ENCODE peak calls at places on chromosomes 3 and 15, in six cellular contexts. J is IMR-90, F is neuronal stem cell, Q is H1, W is mesenchymal stem cell, E is H9. C is an unnamed sample.

GRCh38 chr3:17032407-17033034 is 147.8 kb downstream of the PLCL2 start:
- DNase-seq in Q (no peak), F (no peak), J (peak; percentile 36), E (no peak), W (peak; percentile 39), C (peak; percentile 43)

GRCh38 chr3:187454416-187454815 is 86.2 kb downstream of the RTP4 start:
- DNase-seq in W (no peak), F (no peak), E (no peak), J (no peak), Q (no peak), C (peak; percentile 12)

GRCh38 chr3:46114324-46114988 is 87.2 kb upstream of the XCR1 start:
- DNase-seq in Q (no peak), W (peak; percentile 87), F (no peak), J (peak; percentile 76), E (no peak), C (peak; percentile 95)

GRCh38 chr3:123584284-123584987 is 417 bp downstream of the HACD2 start:
- DNase-seq in Q (no peak), F (no peak), J (no peak), E (no peak), W (peak; percentile 32), C (peak; percentile 66)

GRCh38 chr3:53230041-53230621 is 25.7 kb downstream of the TKT start:
- DNase-seq in F (no peak), E (peak; percentile 61), W (no peak), J (no peak), Q (no peak), C (no peak)

GRCh38 chr3:38648024-38648658 is 1.3 kb downstream of the SCN5A start:
- DNase-seq in J (no peak), Q (peak; percentile 39), W (no peak), F (no peak), E (peak; percentile 27), C (no peak)

GRCh38 chr3:69288161-69288895 is 97.6 kb downstream of the FRMD4B start:
- DNase-seq in E (peak; percentile 83), W (no peak), F (peak; percentile 78), J (no peak), Q (peak; percentile 68), C (no peak)

GRCh38 chr15:85858586-85859375 is 64.1 kb upstream of the KLHL25 start:
- DNase-seq in F (peak; percentile 76), J (peak; percentile 44), E (peak; percentile 84), Q (peak; percentile 90), W (peak; percentile 60), C (peak; percentile 76)

GRCh38 chr3:48226959-48227358 is 3.7 kb downstream of the CAMP start:
- DNase-seq in W (no peak), E (no peak), J (no peak), Q (no peak), F (no peak), C (no peak)

GRCh38 chr3:75101329-75102147 is 487.1 kb upstream of the CNTN3 start:
- DNase-seq in E (peak; percentile 77), Q (peak; percentile 76), F (peak; percentile 51), J (no peak), W (no peak), C (no peak)

GRCh38 chr3:5011555-5012256 is 32.5 kb downstream of the BHLHE40 start:
- DNase-seq in Q (no peak), W (no peak), J (no peak), F (no peak), E (no peak), C (no peak)

GRCh38 chr3:154060606-154061380 is 60.4 kb upstream of the ARHGEF26 start:
- DNase-seq in E (peak; percentile 35), F (no peak), Q (no peak), J (peak; percentile 25), W (peak; percentile 79), C (peak; percentile 13)

GRCh38 chr15:68409736-68410370 is 22.1 kb downstream of the ITGA11 start:
- DNase-seq in J (no peak), E (peak; percentile 18), W (no peak), Q (peak; percentile 23), F (no peak), C (no peak)

GRCh38 chr3:197793246-197793645 is 2.2 kb downstream of the LRCH3 start:
- DNase-seq in W (peak; percentile 53), J (peak; percentile 63), Q (no peak), E (no peak), F (no peak), C (peak; percentile 63)

GRCh38 chr15:92781925-92782453 is 118.1 kb upstream of the CHD2 start:
- DNase-seq in Q (no peak), E (no peak), F (no peak), W (no peak), J (no peak), C (no peak)

GRCh38 chr15:70412717-70413266 is 315.1 kb upstream of the TLE3 start:
- DNase-seq in J (no peak), W (no peak), E (no peak), F (no peak), Q (no peak), C (no peak)

GRCh38 chr15:99248000-99248727 is 1.2 kb downstream of the TTC23 start:
- DNase-seq in Q (no peak), J (no peak), E (no peak), F (no peak), W (no peak), C (no peak)

GRCh38 chr15:99249270-99249817 is at the start of gene TTC23:
- DNase-seq in Q (peak; percentile 48), J (peak; percentile 89), E (peak; percentile 37), F (peak; percentile 33), W (peak; percentile 93), C (peak; percentile 47)

GRCh38 chr15:99251436-99251821 is at the start of gene LRRC28:
- DNase-seq in Q (no peak), E (no peak), W (no peak), J (no peak), F (no peak), C (no peak)

GRCh38 chr15:99250494-99251435 is 516 bp upstream of the LRRC28 start:
- DNase-seq in W (peak; percentile 99), F (peak; percentile 98), E (peak; percentile 99), Q (peak; percentile 97), J (peak; percentile 99), C (peak; percentile 99)

DNA sequence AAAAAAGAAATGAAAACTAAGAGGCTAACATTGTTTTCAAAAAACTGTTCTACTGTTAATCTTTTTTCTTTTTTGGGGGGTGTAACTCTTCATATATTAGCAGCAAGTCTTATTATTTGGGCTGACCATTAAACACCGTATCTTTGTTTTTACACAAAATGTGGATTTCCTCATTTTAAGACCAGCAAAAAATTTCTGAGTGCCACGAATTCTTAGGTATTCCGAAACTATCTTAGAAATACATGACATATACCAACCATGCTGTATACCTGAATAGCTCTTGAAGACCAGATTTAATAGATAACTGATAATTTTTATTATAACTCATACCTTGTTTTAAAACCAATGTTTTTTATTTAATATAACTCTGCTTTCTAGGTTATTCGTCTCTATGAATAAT is 620 bp upstream of the TTC23 start:
- DNase-seq in Q (no peak), J (no peak), E (no peak), W (no peak), F (no peak), C (no peak)
- H4K91ac ChIP-seq in Q (no peak overlapping the region), J (no peak overlapping the region), E (no peak overlapping the region), W (no peak overlapping the region), F (no peak overlapping the region), C (no peak overlapping the region)

GRCh38 chr3:27713435-27713880 is 8.7 kb downstream of the EOMES start:
- DNase-seq in E (peak; percentile 45), F (no peak), W (peak; percentile 24), J (no peak), Q (peak; percentile 61), C (no peak)
- H2BK120ac ChIP-seq in E (no peak overlapping the region), F (no peak overlapping the region), W (no peak overlapping the region), J (no peak overlapping the region), Q (no peak overlapping the region), C (no peak overlapping the region)

DNA sequence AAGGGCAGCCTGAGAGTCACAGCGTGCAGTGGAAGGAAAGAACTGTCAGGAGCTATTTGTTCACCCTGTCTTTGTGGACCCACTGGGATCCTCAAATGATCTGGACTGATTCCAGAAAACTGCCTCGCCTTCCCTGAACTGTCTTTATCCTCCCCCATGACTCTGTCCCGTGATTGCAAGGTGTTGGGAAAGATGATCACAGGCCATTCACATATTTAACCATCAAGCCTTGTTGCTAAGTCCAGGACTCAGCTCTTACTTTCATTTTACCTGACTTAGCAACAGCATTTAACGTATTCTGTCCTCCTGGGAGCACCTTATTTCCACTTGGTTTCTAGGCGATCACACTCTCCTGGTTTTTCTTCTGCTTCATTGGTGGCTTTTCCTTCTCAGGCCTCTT is 355.2 kb downstream of the EPHB1 start:
- DNase-seq in Q (no peak), W (no peak), E (no peak), F (no peak), J (no peak), C (no peak)
- H4K91ac ChIP-seq in Q (no peak overlapping the region), W (no peak overlapping the region), E (no peak overlapping the region), F (no peak overlapping the region), J (no peak overlapping the region), C (no peak overlapping the region)

GRCh38 chr3:78258798-78259197 is 1218.9 kb downstream of the ROBO2 start:
- DNase-seq in F (no peak), Q (no peak), J (peak; percentile 90), E (no peak), W (peak; percentile 38), C (peak; percentile 56)
- H2BK120ac ChIP-seq in F (no peak overlapping the region), Q (no peak overlapping the region), J (peak overlapping the region; percentile 90), E (no peak overlapping the region), W (no peak overlapping the region), C (peak overlapping the region; percentile 75)

GRCh38 chr3:99696497-99696896 is 58.1 kb downstream of the COL8A1 start:
- DNase-seq in J (no peak), E (no peak), W (no peak), Q (no peak), F (no peak), C (no peak)
- H4K91ac ChIP-seq in J (no peak overlapping the region), E (no peak overlapping the region), W (no peak overlapping the region), Q (no peak overlapping the region), F (no peak overlapping the region), C (no peak overlapping the region)

GRCh38 chr3:15819576-15819975 is 21.8 kb upstream of the ANKRD28 start:
- DNase-seq in Q (no peak), W (no peak), F (no peak), E (no peak), J (no peak), C (no peak)
- H2BK120ac ChIP-seq in Q (no peak overlapping the region), W (no peak overlapping the region), F (no peak overlapping the region), E (no peak overlapping the region), J (no peak overlapping the region), C (no peak overlapping the region)